ENCODE peak calls at places on chromosomes 2 and 18, in nine cellular contexts. T, U, C, G, F, A, I, O and R are unnamed samples.
A peak's percentile ranks its signal among the peaks of the same experiment; 100 is the strongest.

GRCh38 chr2:83744830-83745229 is 714.2 kb downstream of the SUCLG1 start:
- DNase-seq in T (no peak), C (no peak), A (no peak), G (no peak), O (no peak), F (no peak), I (no peak), U (no peak), R (no peak)

GRCh38 chr2:212863185-212863588 is 288.2 kb downstream of the IKZF2 start:
- DNase-seq in T (no peak), U (no peak), F (no peak), O (peak; percentile 70), G (no peak), C (no peak), I (peak; percentile 29), A (no peak), R (peak; percentile 46)

GRCh38 chr2:103809390-103809789 is 1044.5 kb upstream of the POU3F3 start:
- DNase-seq in C (no peak), O (no peak), U (no peak), A (no peak), T (no peak), I (no peak), G (no peak), F (no peak), R (no peak)

GRCh38 chr2:163943403-163944356 is 207.9 kb upstream of the FIGN start:
- DNase-seq in G (no peak), F (no peak), I (no peak), U (no peak), C (no peak), T (no peak), A (no peak), O (no peak), R (no peak)

GRCh38 chr2:106124787-106125549 is 69.1 kb downstream of the UXS1 start:
- DNase-seq in C (no peak), U (no peak), I (no peak), F (no peak), T (no peak), O (no peak), A (no peak), G (peak; percentile 51), R (no peak)

GRCh38 chr2:96939415-96939814 is 47.0 kb downstream of the FAM178B start:
- DNase-seq in I (no peak), C (no peak), U (no peak), G (no peak), O (no peak), A (no peak), T (no peak), F (no peak), R (no peak)

GRCh38 chr2:85864654-85865053 is 24.1 kb downstream of the ST3GAL5 start:
- DNase-seq in G (no peak), F (no peak), U (no peak), I (no peak), C (no peak), A (no peak), T (no peak), O (no peak), R (no peak)

GRCh38 chr18:48959921-48960920 is 9.5 kb upstream of the SMAD7 start:
- DNase-seq in G (no peak), T (no peak), O (peak; percentile 58), C (no peak), A (no peak), U (no peak), F (no peak), I (no peak), R (peak; percentile 54)

GRCh38 chr2:229519655-229520054 is 194.7 kb downstream of the DNER start:
- DNase-seq in A (no peak), C (no peak), U (no peak), G (no peak), O (no peak), I (no peak), F (no peak), T (no peak), R (no peak)

GRCh38 chr2:113136828-113137775 is 9.7 kb downstream of the IL1RN start:
- DNase-seq in I (peak; percentile 27), G (no peak), T (no peak), U (no peak), A (peak; percentile 44), F (peak; percentile 45), C (peak; percentile 49), O (peak; percentile 65), R (peak; percentile 29)

GRCh38 chr2:108403494-108403893 is 25.7 kb downstream of the SULT1C4 start:
- DNase-seq in A (no peak), G (peak; percentile 37), F (no peak), O (peak; percentile 42), I (no peak), C (no peak), U (no peak), T (no peak), R (peak; percentile 65)

GRCh38 chr2:10079192-10079930 is 850 bp downstream of the CYS1 start:
- DNase-seq in F (no peak), C (peak; percentile 58), I (peak; percentile 40), T (no peak), G (no peak), U (no peak), A (peak; percentile 18), O (peak; percentile 72), R (no peak)

GRCh38 chr2:205704101-205704741 is 21.9 kb downstream of the NRP2 start:
- DNase-seq in A (no peak), C (no peak), I (no peak), T (no peak), F (no peak), G (no peak), U (no peak), O (peak; percentile 45), R (peak; percentile 79)

GRCh38 chr2:19109521-19109920 is 248.9 kb downstream of the OSR1 start:
- DNase-seq in G (no peak), O (no peak), T (no peak), A (no peak), U (no peak), F (no peak), I (no peak), C (no peak), R (no peak)

GRCh38 chr2:239722760-239723448 is 302.2 kb downstream of the NDUFA10 start:
- DNase-seq in C (no peak), I (no peak), T (no peak), F (peak; percentile 39), U (no peak), O (no peak), A (no peak), G (no peak), R (no peak)

GRCh38 chr2:101274142-101274541 is 21.5 kb downstream of the CNOT11 start:
- DNase-seq in C (no peak), U (no peak), I (no peak), A (no peak), T (no peak), O (no peak), F (no peak), G (no peak), R (no peak)

GRCh38 chr2:109604597-109604996 is 9.2 kb downstream of the SEPTIN10 start:
- DNase-seq in C (no peak), U (no peak), A (no peak), G (no peak), I (no peak), O (peak; percentile 90), F (no peak), T (no peak), R (peak; percentile 63)

GRCh38 chr2:203394519-203395227 is 66.5 kb downstream of the ABI2 start:
- DNase-seq in T (no peak), F (no peak), O (no peak), C (no peak), I (no peak), A (no peak), U (no peak), G (no peak), R (no peak)

GRCh38 chr2:96413067-96413722 is 77.6 kb downstream of the NCAPH start:
- DNase-seq in O (peak; percentile 10), A (no peak), U (no peak), G (peak; percentile 62), I (no peak), F (peak; percentile 58), T (no peak), C (no peak), R (no peak)

GRCh38 chr2:67400560-67401464 is 3.7 kb downstream of the ETAA1 start:
- DNase-seq in C (no peak), U (no peak), I (no peak), T (no peak), G (no peak), O (peak; percentile 72), F (no peak), A (no peak), R (no peak)

GRCh38 chr2:127355407-127356008 is 32.3 kb downstream of the MAP3K2 start:
- DNase-seq in O (peak; percentile 24), T (no peak), C (no peak), I (no peak), A (peak; percentile 50), F (no peak), G (no peak), U (no peak), R (no peak)

GRCh38 chr2:232418466-232419244 is 12.0 kb downstream of the ALPG start:
- DNase-seq in O (peak; percentile 10), U (no peak), I (peak; percentile 70), A (no peak), T (no peak), G (no peak), F (no peak), C (no peak), R (no peak)